ENCODE peak calls at places on chromosomes 11 and 22, in seven cellular contexts. S, F, B, A, Y, E and T are unnamed samples.

GRCh38 chr11:19676508-19677379 is 35.9 kb upstream of the NAV2 start:
- DNase-seq in S (no peak), F (peak; percentile 32), B (no peak), A (no peak), Y (no peak), E (no peak), T (no peak)

GRCh38 chr11:46356911-46357482 is 9.7 kb downstream of the DGKZ start:
- DNase-seq in S (no peak), F (no peak), B (no peak), A (no peak), Y (no peak), E (no peak), T (no peak)

GRCh38 chr11:44243633-44244343 is 66.2 kb downstream of the ALX4 start:
- DNase-seq in S (no peak), F (no peak), B (no peak), A (peak; percentile 62), Y (no peak), E (peak; percentile 53), T (no peak)

GRCh38 chr22:37462983-37463382 is 23.2 kb downstream of the MFNG start:
- DNase-seq in S (no peak), F (no peak), B (no peak), A (no peak), Y (no peak), E (no peak), T (no peak)

GRCh38 chr22:31327786-31328544 is 18.2 kb downstream of the PATZ1 start:
- DNase-seq in S (no peak), F (no peak), B (no peak), A (no peak), Y (no peak), E (no peak), T (no peak)

GRCh38 chr11:120197254-120197891 is 13.5 kb upstream of the OAF start:
- DNase-seq in S (no peak), F (no peak), B (no peak), A (no peak), Y (no peak), E (no peak), T (no peak)

GRCh38 chr11:42175203-42175602 is 715.8 kb upstream of the LRRC4C start:
- DNase-seq in S (no peak), F (no peak), B (no peak), A (no peak), Y (no peak), E (no peak), T (no peak)

GRCh38 chr11:1303196-1303821 is 6.1 kb downstream of the TOLLIP start:
- DNase-seq in S (no peak), F (no peak), B (no peak), A (no peak), Y (no peak), E (peak; percentile 66), T (no peak)

GRCh38 chr11:50098186-50098725 is 65.6 kb downstream of the OR4C45 start:
- DNase-seq in S (no peak), F (no peak), B (no peak), A (no peak), Y (no peak), E (no peak), T (no peak)

GRCh38 chr11:2310073-2310785 is 8.4 kb downstream of the TSPAN32 start:
- DNase-seq in S (no peak), F (no peak), B (peak; percentile 26), A (no peak), Y (no peak), E (no peak), T (no peak)

GRCh38 chr11:35781342-35782171 is 119.0 kb downstream of the TRIM44 start:
- DNase-seq in S (no peak), F (no peak), B (no peak), A (no peak), Y (no peak), E (peak; percentile 9), T (no peak)

GRCh38 chr11:121514998-121515671 is 62.4 kb upstream of the SORL1-AS1 start:
- DNase-seq in S (no peak), F (no peak), B (no peak), A (no peak), Y (no peak), E (no peak), T (no peak)

GRCh38 chr11:75346296-75346695 is 5.2 kb downstream of the ARRB1 start:
- DNase-seq in S (no peak), F (no peak), B (no peak), A (no peak), Y (no peak), E (no peak), T (no peak)